ENCODE peak calls at places on chromosome 7, in nine cellular contexts. One of them, this sample, is unnamed.
A peak's percentile ranks its signal among the peaks of the same experiment; 100 is the strongest.

GRCh38 chr7:138958026-138958956 is 22.9 kb downstream of the KIAA1549 start:
- DNase-seq in activated T-cell treated with anti-CD3 and anti-CD28 coated beads, Interleukin-2, amount 50 U/mL, for 72 hours: no peak
- DNase-seq in GM12865: no peak
- DNase-seq in H7: no peak
- DNase-seq in suprapubic skin: no peak
- DNase-seq in hippocampal formation: no peak
- DNase-seq in activated CD8-positive, alpha-beta memory T cell treated with anti-CD3 and anti-CD28 coated beads for 48 hours: no peak
- DNase-seq in bronchial epithelial cell: peak; percentile 81
- DNase-seq in M059J: peak; percentile 42
- DNase-seq in this sample: no peak

GRCh38 chr7:26500749-26501352 is 209.2 kb downstream of the SNX10 start:
- DNase-seq in suprapubic skin: no peak
- DNase-seq in hippocampal formation: no peak
- DNase-seq in GM12865: peak; percentile 55
- DNase-seq in M059J: peak; percentile 38
- DNase-seq in activated T-cell treated with anti-CD3 and anti-CD28 coated beads, Interleukin-2, amount 50 U/mL, for 72 hours: no peak
- DNase-seq in activated CD8-positive, alpha-beta memory T cell treated with anti-CD3 and anti-CD28 coated beads for 48 hours: no peak
- DNase-seq in H7: peak; percentile 49
- DNase-seq in bronchial epithelial cell: peak; percentile 46
- DNase-seq in this sample: peak; percentile 83

GRCh38 chr7:16915405-16915804 is 33.6 kb upstream of the AGR3 start:
- DNase-seq in GM12865: no peak
- DNase-seq in M059J: peak; percentile 96
- DNase-seq in hippocampal formation: no peak
- DNase-seq in H7: no peak
- DNase-seq in activated T-cell treated with anti-CD3 and anti-CD28 coated beads, Interleukin-2, amount 50 U/mL, for 72 hours: no peak
- DNase-seq in bronchial epithelial cell: peak; percentile 99
- DNase-seq in suprapubic skin: no peak
- DNase-seq in activated CD8-positive, alpha-beta memory T cell treated with anti-CD3 and anti-CD28 coated beads for 48 hours: no peak
- DNase-seq in this sample: no peak

GRCh38 chr7:140541513-140542192 is 62.3 kb upstream of the MKRN1 start:
- DNase-seq in GM12865: no peak
- DNase-seq in M059J: peak; percentile 98
- DNase-seq in bronchial epithelial cell: peak; percentile 85
- DNase-seq in H7: peak; percentile 91
- DNase-seq in activated T-cell treated with anti-CD3 and anti-CD28 coated beads, Interleukin-2, amount 50 U/mL, for 72 hours: no peak
- DNase-seq in suprapubic skin: no peak
- DNase-seq in hippocampal formation: no peak
- DNase-seq in activated CD8-positive, alpha-beta memory T cell treated with anti-CD3 and anti-CD28 coated beads for 48 hours: no peak
- DNase-seq in this sample: no peak

GRCh38 chr7:7181519-7182155 is 707 bp upstream of the C1GALT1 start:
- DNase-seq in hippocampal formation: peak; percentile 48
- DNase-seq in H7: peak; percentile 49
- DNase-seq in GM12865: peak; percentile 92
- DNase-seq in activated T-cell treated with anti-CD3 and anti-CD28 coated beads, Interleukin-2, amount 50 U/mL, for 72 hours: peak; percentile 47
- DNase-seq in activated CD8-positive, alpha-beta memory T cell treated with anti-CD3 and anti-CD28 coated beads for 48 hours: no peak
- DNase-seq in bronchial epithelial cell: peak; percentile 54
- DNase-seq in suprapubic skin: no peak
- DNase-seq in M059J: peak; percentile 65
- DNase-seq in this sample: peak; percentile 92

GRCh38 chr7:23184709-23185354 is 3.0 kb downstream of the NUP42 start:
- DNase-seq in activated T-cell treated with anti-CD3 and anti-CD28 coated beads, Interleukin-2, amount 50 U/mL, for 72 hours: no peak
- DNase-seq in suprapubic skin: no peak
- DNase-seq in bronchial epithelial cell: peak; percentile 47
- DNase-seq in H7: no peak
- DNase-seq in activated CD8-positive, alpha-beta memory T cell treated with anti-CD3 and anti-CD28 coated beads for 48 hours: no peak
- DNase-seq in hippocampal formation: peak; percentile 33
- DNase-seq in GM12865: peak; percentile 30
- DNase-seq in M059J: peak; percentile 61
- DNase-seq in this sample: peak; percentile 73

GRCh38 chr7:157080111-157080730 is 58.5 kb upstream of the UBE3C start:
- DNase-seq in bronchial epithelial cell: peak; percentile 22
- DNase-seq in M059J: peak; percentile 48
- DNase-seq in suprapubic skin: peak; percentile 11
- DNase-seq in activated CD8-positive, alpha-beta memory T cell treated with anti-CD3 and anti-CD28 coated beads for 48 hours: no peak
- DNase-seq in hippocampal formation: no peak
- DNase-seq in activated T-cell treated with anti-CD3 and anti-CD28 coated beads, Interleukin-2, amount 50 U/mL, for 72 hours: no peak
- DNase-seq in H7: peak; percentile 22
- DNase-seq in GM12865: no peak
- DNase-seq in this sample: no peak

GRCh38 chr7:152762056-152762455 is 2.5 kb downstream of the ACTR3B start:
- DNase-seq in activated CD8-positive, alpha-beta memory T cell treated with anti-CD3 and anti-CD28 coated beads for 48 hours: no peak
- DNase-seq in suprapubic skin: no peak
- DNase-seq in activated T-cell treated with anti-CD3 and anti-CD28 coated beads, Interleukin-2, amount 50 U/mL, for 72 hours: no peak
- DNase-seq in M059J: no peak
- DNase-seq in GM12865: no peak
- DNase-seq in bronchial epithelial cell: peak; percentile 8
- DNase-seq in H7: no peak
- DNase-seq in hippocampal formation: no peak
- DNase-seq in this sample: no peak

GRCh38 chr7:151806204-151806603 is 70.7 kb downstream of the PRKAG2 start:
- DNase-seq in GM12865: no peak
- DNase-seq in M059J: peak; percentile 33
- DNase-seq in hippocampal formation: no peak
- DNase-seq in activated T-cell treated with anti-CD3 and anti-CD28 coated beads, Interleukin-2, amount 50 U/mL, for 72 hours: no peak
- DNase-seq in bronchial epithelial cell: peak; percentile 60
- DNase-seq in H7: no peak
- DNase-seq in activated CD8-positive, alpha-beta memory T cell treated with anti-CD3 and anti-CD28 coated beads for 48 hours: no peak
- DNase-seq in suprapubic skin: no peak
- DNase-seq in this sample: peak; percentile 57

GRCh38 chr7:99380823-99381663 is 6.5 kb downstream of the ARPC1B start:
- DNase-seq in activated T-cell treated with anti-CD3 and anti-CD28 coated beads, Interleukin-2, amount 50 U/mL, for 72 hours: peak; percentile 85
- DNase-seq in M059J: no peak
- DNase-seq in suprapubic skin: no peak
- DNase-seq in activated CD8-positive, alpha-beta memory T cell treated with anti-CD3 and anti-CD28 coated beads for 48 hours: peak; percentile 56
- DNase-seq in hippocampal formation: no peak
- DNase-seq in H7: no peak
- DNase-seq in bronchial epithelial cell: no peak
- DNase-seq in GM12865: peak; percentile 96
- DNase-seq in this sample: no peak

GRCh38 chr7:113113912-113114311 is 4.4 kb downstream of the SMIM30 start:
- DNase-seq in suprapubic skin: no peak
- DNase-seq in H7: no peak
- DNase-seq in GM12865: peak; percentile 38
- DNase-seq in M059J: peak; percentile 29
- DNase-seq in activated CD8-positive, alpha-beta memory T cell treated with anti-CD3 and anti-CD28 coated beads for 48 hours: no peak
- DNase-seq in activated T-cell treated with anti-CD3 and anti-CD28 coated beads, Interleukin-2, amount 50 U/mL, for 72 hours: no peak
- DNase-seq in hippocampal formation: no peak
- DNase-seq in bronchial epithelial cell: peak; percentile 29
- DNase-seq in this sample: peak; percentile 39

GRCh38 chr7:105675873-105676484 is 94.7 kb upstream of the EFCAB10 start:
- DNase-seq in GM12865: peak; percentile 45
- DNase-seq in bronchial epithelial cell: no peak
- DNase-seq in H7: no peak
- DNase-seq in hippocampal formation: no peak
- DNase-seq in activated T-cell treated with anti-CD3 and anti-CD28 coated beads, Interleukin-2, amount 50 U/mL, for 72 hours: peak; percentile 77
- DNase-seq in activated CD8-positive, alpha-beta memory T cell treated with anti-CD3 and anti-CD28 coated beads for 48 hours: no peak
- DNase-seq in M059J: no peak
- DNase-seq in suprapubic skin: no peak
- DNase-seq in this sample: peak; percentile 48

GRCh38 chr7:149787428-149788299 is 14.3 kb upstream of the ZNF467 start:
- DNase-seq in GM12865: no peak
- DNase-seq in H7: peak; percentile 89
- DNase-seq in bronchial epithelial cell: no peak
- DNase-seq in hippocampal formation: no peak
- DNase-seq in activated T-cell treated with anti-CD3 and anti-CD28 coated beads, Interleukin-2, amount 50 U/mL, for 72 hours: peak; percentile 33
- DNase-seq in M059J: no peak
- DNase-seq in suprapubic skin: no peak
- DNase-seq in activated CD8-positive, alpha-beta memory T cell treated with anti-CD3 and anti-CD28 coated beads for 48 hours: no peak
- DNase-seq in this sample: peak; percentile 67

GRCh38 chr7:147188485-147188884 is 1071.9 kb downstream of the CNTNAP2 start:
- DNase-seq in suprapubic skin: no peak
- DNase-seq in GM12865: no peak
- DNase-seq in M059J: no peak
- DNase-seq in hippocampal formation: no peak
- DNase-seq in H7: no peak
- DNase-seq in bronchial epithelial cell: no peak
- DNase-seq in activated CD8-positive, alpha-beta memory T cell treated with anti-CD3 and anti-CD28 coated beads for 48 hours: no peak
- DNase-seq in activated T-cell treated with anti-CD3 and anti-CD28 coated beads, Interleukin-2, amount 50 U/mL, for 72 hours: no peak
- DNase-seq in this sample: no peak

GRCh38 chr7:40899651-40900507 is 765.1 kb downstream of the SUGCT start:
- DNase-seq in suprapubic skin: no peak
- DNase-seq in M059J: peak; percentile 84
- DNase-seq in GM12865: no peak
- DNase-seq in activated CD8-positive, alpha-beta memory T cell treated with anti-CD3 and anti-CD28 coated beads for 48 hours: no peak
- DNase-seq in bronchial epithelial cell: peak; percentile 49
- DNase-seq in H7: no peak
- DNase-seq in hippocampal formation: no peak
- DNase-seq in activated T-cell treated with anti-CD3 and anti-CD28 coated beads, Interleukin-2, amount 50 U/mL, for 72 hours: no peak
- DNase-seq in this sample: no peak

GRCh38 chr7:33886100-33886623 is 19.2 kb upstream of the BMPER start:
- DNase-seq in suprapubic skin: no peak
- DNase-seq in H7: peak; percentile 51
- DNase-seq in GM12865: no peak
- DNase-seq in M059J: peak; percentile 34
- DNase-seq in activated CD8-positive, alpha-beta memory T cell treated with anti-CD3 and anti-CD28 coated beads for 48 hours: no peak
- DNase-seq in activated T-cell treated with anti-CD3 and anti-CD28 coated beads, Interleukin-2, amount 50 U/mL, for 72 hours: no peak
- DNase-seq in bronchial epithelial cell: no peak
- DNase-seq in hippocampal formation: no peak
- DNase-seq in this sample: peak; percentile 22